ENCODE peak calls at places on chromosomes 1 and 21, in eight cellular contexts. O is pancreas, Z is adrenal gland, D is H1, V is breast epithelium, N is tibial nerve, T is ovary, M is heart left ventricle. Q is an unnamed sample.
A peak's percentile ranks its signal among the peaks of the same experiment; 100 is the strongest.

GRCh38 chr1:13224480-13225060 is 1.4 kb downstream of the PRAMEF18 start:
- DNase-seq in O (no peak), Z (no peak), D (peak; percentile 10), V (no peak), N (peak; percentile 4), T (no peak), M (no peak), Q (no peak)

GRCh38 chr1:247281001-247281574 is 25.2 kb downstream of the VN1R5 start:
- DNase-seq in O (no peak), Z (no peak), D (no peak), V (no peak), N (no peak), T (no peak), M (no peak), Q (no peak)

GRCh38 chr1:37085393-37085792 is 51.1 kb upstream of the GRIK3 start:
- DNase-seq in O (no peak), Z (no peak), D (no peak), V (no peak), N (no peak), T (no peak), M (no peak), Q (no peak)

GRCh38 chr1:10514490-10515235 is 39.9 kb downstream of the PEX14 start:
- DNase-seq in O (no peak), Z (no peak), D (no peak), V (no peak), N (no peak), T (no peak), M (no peak), Q (no peak)

GRCh38 chr1:6168947-6169586 is 11.1 kb downstream of the CHD5 start:
- DNase-seq in O (no peak), Z (no peak), D (no peak), V (no peak), N (no peak), T (no peak), M (no peak), Q (no peak)

GRCh38 chr1:196933531-196934189 is 9.9 kb upstream of the CFHR2 start:
- DNase-seq in O (no peak), Z (no peak), D (peak; percentile 50), V (no peak), N (no peak), T (no peak), M (no peak), Q (no peak)

GRCh38 chr1:210597555-210598134 is 268.9 kb downstream of the HHAT start:
- DNase-seq in O (no peak), Z (no peak), D (no peak), V (no peak), N (no peak), T (no peak), M (no peak), Q (no peak)

GRCh38 chr1:244381887-244382565 is 69.7 kb downstream of the ADSS2 start:
- DNase-seq in O (no peak), Z (peak; percentile 23), D (no peak), V (no peak), N (no peak), T (no peak), M (no peak), Q (no peak)

GRCh38 chr21:23837564-23837963 is 1769.7 kb downstream of the MRPL39 start:
- DNase-seq in O (no peak), Z (no peak), D (no peak), V (no peak), N (no peak), T (no peak), M (no peak), Q (no peak)

GRCh38 chr1:45205910-45206721 is at the start of gene ZSWIM5:
- DNase-seq in O (peak; percentile 79), Z (peak; percentile 82), D (peak; percentile 83), V (peak; percentile 33), N (peak; percentile 30), T (peak; percentile 86), M (peak; percentile 78), Q (peak; percentile 81)

GRCh38 chr1:6634278-6635052 is 9.8 kb downstream of the THAP3 start:
- DNase-seq in O (peak; percentile 77), Z (peak; percentile 83), D (peak; percentile 79), V (peak; percentile 51), N (peak; percentile 43), T (peak; percentile 70), M (peak; percentile 82), Q (peak; percentile 79)

GRCh38 chr1:78437393-78437792 is 53.4 kb upstream of the PTGFR start:
- DNase-seq in O (no peak), Z (no peak), D (no peak), V (no peak), N (no peak), T (no peak), M (no peak), Q (no peak)

GRCh38 chr1:246001142-246001812 is 505.8 kb downstream of the SMYD3 start:
- DNase-seq in O (no peak), Z (no peak), D (no peak), V (no peak), N (no peak), T (no peak), M (no peak), Q (no peak)

GRCh38 chr1:198756470-198756869 is 117.6 kb downstream of the PTPRC start:
- DNase-seq in O (no peak), Z (no peak), D (no peak), V (no peak), N (no peak), T (no peak), M (no peak), Q (no peak)

GRCh38 chr1:205512059-205513045 is 7.9 kb downstream of the CDK18 start:
- DNase-seq in O (no peak), Z (no peak), D (no peak), V (no peak), N (no peak), T (peak; percentile 36), M (peak; percentile 76), Q (no peak)

GRCh38 chr1:204453141-204453772 is 41.3 kb downstream of the PIK3C2B start:
- DNase-seq in O (no peak), Z (no peak), D (no peak), V (no peak), N (no peak), T (no peak), M (no peak), Q (no peak)

GRCh38 chr1:153288634-153289275 is 24.0 kb downstream of the PGLYRP3 start:
- DNase-seq in O (no peak), Z (no peak), D (peak; percentile 92), V (no peak), N (no peak), T (no peak), M (no peak), Q (no peak)

GRCh38 chr1:41360074-41361027 is 883 bp upstream of the FOXO6 start:
- DNase-seq in O (no peak), Z (peak; percentile 55), D (peak; percentile 57), V (no peak), N (no peak), T (no peak), M (no peak), Q (no peak)

GRCh38 chr21:45329261-45330074 is 41.8 kb upstream of the POFUT2 start:
- DNase-seq in O (peak; percentile 73), Z (no peak), D (no peak), V (no peak), N (no peak), T (peak; percentile 45), M (peak; percentile 24), Q (peak; percentile 70)

GRCh38 chr1:178512566-178513277 is at the start of gene TEX35:
- DNase-seq in O (no peak), Z (no peak), D (no peak), V (no peak), N (no peak), T (no peak), M (no peak), Q (peak; percentile 53)

GRCh38 chr1:178510155-178510554 is 2.8 kb upstream of the TEX35 start:
- DNase-seq in O (no peak), Z (no peak), D (no peak), V (no peak), N (no peak), T (no peak), M (no peak), Q (no peak)

GRCh38 chr1:178509608-178510007 is 3.3 kb upstream of the TEX35 start:
- DNase-seq in O (no peak), Z (no peak), D (no peak), V (no peak), N (no peak), T (no peak), M (peak; percentile 70), Q (no peak)

GRCh38 chr1:178516110-178516509 is 3.2 kb downstream of the TEX35 start:
- DNase-seq in O (no peak), Z (no peak), D (no peak), V (no peak), N (no peak), T (no peak), M (no peak), Q (peak; percentile 21)

DNA sequence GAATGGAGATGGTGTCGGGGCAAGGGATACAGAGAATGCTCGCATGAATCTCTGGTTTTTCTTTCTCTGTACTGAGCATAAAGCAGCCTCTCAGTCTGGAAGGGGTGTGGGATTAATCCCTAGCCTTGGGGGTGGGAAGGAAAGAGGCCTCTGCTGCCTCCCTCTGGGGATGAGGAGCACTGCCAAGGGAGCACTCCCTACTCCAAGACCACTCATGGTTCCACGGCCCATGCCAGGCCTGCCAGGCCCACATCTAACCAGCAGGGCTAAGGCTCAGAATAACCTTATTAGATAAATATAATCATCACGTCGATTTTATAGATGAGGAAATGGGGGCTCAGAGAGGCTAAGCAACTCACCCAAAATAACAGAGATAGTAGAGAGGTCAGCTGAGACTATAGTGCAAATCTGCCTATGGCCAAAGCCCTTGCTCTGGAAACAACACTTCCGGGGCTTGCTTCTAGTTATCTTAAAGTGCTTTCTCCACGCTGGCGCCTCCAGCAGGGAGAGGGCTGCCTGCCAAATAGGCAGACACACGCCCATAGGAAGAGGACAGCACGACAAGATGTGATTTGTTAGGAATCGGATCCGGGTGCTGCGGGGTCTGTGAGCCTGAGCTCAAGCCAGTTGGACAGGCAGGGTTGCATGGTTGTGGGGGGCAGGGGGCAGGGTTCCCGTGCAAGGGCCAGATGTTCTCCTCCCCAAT is 522 bp downstream of the TEX35 start:
- DNase-seq in O (no peak), Z (no peak), D (no peak), V (no peak), N (no peak), T (peak; percentile 48), M (peak; percentile 68), Q (peak; percentile 46)
- TF ChIP-seq CTCF in O (no peak), Z (no peak), D (no peak), V (no peak), N (no peak), T (no peak), M (no peak), Q (no peak)

GRCh38 chr1:35850051-35850450 is 33.0 kb upstream of the AGO1 start:
- DNase-seq in O (no peak), Z (no peak), D (no peak), V (no peak), N (no peak), T (no peak), M (no peak), Q (no peak)
- H3K27ac ChIP-seq in O (no peak overlapping the region), Z (no peak overlapping the region), D (no peak overlapping the region), V (no peak overlapping the region), N (no peak overlapping the region), T (no peak overlapping the region), M (peak overlapping the region; percentile 36), Q (peak overlapping the region; percentile 77)

GRCh38 chr1:193754732-193755427 is 568.5 kb upstream of the B3GALT2 start:
- DNase-seq in O (no peak), Z (no peak), D (no peak), V (no peak), N (no peak), T (no peak), M (no peak), Q (no peak)
- TF ChIP-seq CTCF in O (no peak), Z (peak; percentile 24), D (peak; percentile 21), V (no peak), N (no peak), T (no peak), M (no peak), Q (no peak)

GRCh38 chr1:22093513-22093912 is 41.0 kb downstream of the CDC42 start:
- DNase-seq in O (no peak), Z (no peak), D (no peak), V (no peak), N (no peak), T (no peak), M (no peak), Q (no peak)
- H3K27ac ChIP-seq in O (no peak overlapping the region), Z (no peak overlapping the region), D (no peak overlapping the region), V (no peak overlapping the region), N (no peak overlapping the region), T (no peak overlapping the region), M (no peak overlapping the region), Q (no peak overlapping the region)

Q was measured in sigmoid colon.